ENCODE peak calls at places on chromosomes 16 and 17, in four cellular contexts. One of them, this sample, is unnamed.
A peak's percentile ranks its signal among the peaks of the same experiment; 100 is the strongest.

GRCh38 chr16:68466174-68466573 is 17.9 kb upstream of the SMPD3 start:
- DNase-seq in HepG2: no peak
- DNase-seq in K562: no peak
- DNase-seq in HCT116: no peak
- DNase-seq in this sample: no peak

GRCh38 chr16:84933774-84934571 is 77.4 kb downstream of the ZDHHC7 start:
- DNase-seq in HCT116: no peak
- DNase-seq in K562: no peak
- DNase-seq in HepG2: peak; percentile 55
- DNase-seq in this sample: peak; percentile 48

GRCh38 chr16:3578610-3579551 is 1.7 kb upstream of the NLRC3 start:
- DNase-seq in HCT116: no peak
- DNase-seq in K562: peak; percentile 51
- DNase-seq in HepG2: no peak
- DNase-seq in this sample: no peak

GRCh38 chr16:88633684-88634140 is 4.7 kb upstream of the IL17C start:
- DNase-seq in K562: peak; percentile 74
- DNase-seq in HepG2: peak; percentile 63
- DNase-seq in HCT116: no peak
- DNase-seq in this sample: peak; percentile 60

GRCh38 chr17:45225964-45226530 is 4.4 kb downstream of the FMNL1 start:
- DNase-seq in HCT116: no peak
- DNase-seq in HepG2: no peak
- DNase-seq in K562: peak; percentile 91
- DNase-seq in this sample: no peak

GRCh38 chr16:70151941-70152509 is 21.6 kb upstream of the CLEC18C start:
- DNase-seq in HCT116: no peak
- DNase-seq in HepG2: no peak
- DNase-seq in K562: peak; percentile 4
- DNase-seq in this sample: no peak

GRCh38 chr17:56110463-56111138 is 42.7 kb upstream of the ANKFN1 start:
- DNase-seq in HepG2: no peak
- DNase-seq in HCT116: no peak
- DNase-seq in K562: no peak
- DNase-seq in this sample: no peak

GRCh38 chr16:86993426-86994110 is 323.6 kb downstream of the C16orf95 start:
- DNase-seq in HCT116: no peak
- DNase-seq in K562: no peak
- DNase-seq in HepG2: no peak
- DNase-seq in this sample: no peak

GRCh38 chr17:81456798-81457197 is 55.8 kb downstream of the ACTG1 start:
- DNase-seq in HepG2: peak; percentile 35
- DNase-seq in K562: no peak
- DNase-seq in HCT116: no peak
- DNase-seq in this sample: no peak

GRCh38 chr16:75035410-75035968 is 36.7 kb downstream of the ZNRF1 start:
- DNase-seq in HCT116: no peak
- DNase-seq in HepG2: no peak
- DNase-seq in K562: no peak
- DNase-seq in this sample: no peak

GRCh38 chr17:75872434-75873351 is 5.7 kb downstream of the TRIM47 start:
- DNase-seq in K562: peak; percentile 50
- DNase-seq in HCT116: no peak
- DNase-seq in HepG2: peak; percentile 99
- DNase-seq in this sample: peak; percentile 52

GRCh38 chr16:66408181-66409048 is 18.7 kb upstream of the BEAN1 start:
- DNase-seq in K562: no peak
- DNase-seq in HCT116: peak; percentile 60
- DNase-seq in HepG2: peak; percentile 93
- DNase-seq in this sample: peak; percentile 49

GRCh38 chr17:177762-178161 is 3.7 kb downstream of the DOC2B start:
- DNase-seq in HCT116: no peak
- DNase-seq in HepG2: no peak
- DNase-seq in K562: no peak
- DNase-seq in this sample: no peak

GRCh38 chr16:89357055-89357454 is 133.3 kb downstream of the ANKRD11 start:
- DNase-seq in HepG2: peak; percentile 40
- DNase-seq in HCT116: no peak
- DNase-seq in K562: peak; percentile 55
- DNase-seq in this sample: no peak

GRCh38 chr16:10668322-10669045 is 26.2 kb downstream of the TEKT5 start:
- DNase-seq in K562: peak; percentile 45
- DNase-seq in HCT116: no peak
- DNase-seq in HepG2: peak; percentile 64
- DNase-seq in this sample: peak; percentile 69

GRCh38 chr16:10280262-10281170 is 98.3 kb upstream of the GRIN2A start:
- DNase-seq in HepG2: no peak
- DNase-seq in HCT116: no peak
- DNase-seq in K562: no peak
- DNase-seq in this sample: peak; percentile 52

GRCh38 chr16:12800751-12801308 is 2.9 kb downstream of the CPPED1 start:
- DNase-seq in HepG2: no peak
- DNase-seq in K562: no peak
- DNase-seq in HCT116: no peak
- DNase-seq in this sample: no peak

GRCh38 chr17:9811086-9811485 is 10.8 kb downstream of the GSG1L2 start:
- DNase-seq in K562: no peak
- DNase-seq in HepG2: no peak
- DNase-seq in HCT116: no peak
- DNase-seq in this sample: no peak

GRCh38 chr17:17176341-17176740 is 29.8 kb downstream of the PLD6 start:
- DNase-seq in HCT116: no peak
- DNase-seq in HepG2: no peak
- DNase-seq in K562: no peak
- DNase-seq in this sample: no peak

GRCh38 chr17:78933025-78933958 is 8.1 kb upstream of the TIMP2 start:
- DNase-seq in K562: no peak
- DNase-seq in HCT116: peak; percentile 80
- DNase-seq in HepG2: peak; percentile 93
- DNase-seq in this sample: peak; percentile 68

GRCh38 chr16:57624806-57625500 is 3.5 kb upstream of the ADGRG1 start:
- DNase-seq in HCT116: no peak
- DNase-seq in K562: no peak
- DNase-seq in HepG2: no peak
- DNase-seq in this sample: no peak

GRCh38 chr17:19487009-19487600 is 46.5 kb upstream of the SLC47A1 start:
- DNase-seq in HepG2: no peak
- DNase-seq in K562: no peak
- DNase-seq in HCT116: no peak
- DNase-seq in this sample: no peak

GRCh38 chr16:4384497-4384896 is 12.8 kb downstream of the VASN start:
- DNase-seq in K562: no peak
- DNase-seq in HCT116: no peak
- DNase-seq in HepG2: no peak
- DNase-seq in this sample: peak; percentile 89

GRCh38 chr17:27671591-27671910 is 40.6 kb downstream of the LGALS9 start:
- DNase-seq in HepG2: no peak
- DNase-seq in HCT116: no peak
- DNase-seq in K562: no peak
- DNase-seq in this sample: no peak

GRCh38 chr17:4710693-4711634 is 532 bp downstream of the ARRB2 start:
- DNase-seq in HepG2: no peak
- DNase-seq in K562: no peak
- DNase-seq in HCT116: no peak
- DNase-seq in this sample: peak; percentile 72

GRCh38 chr17:65584604-65585521 is 23.4 kb upstream of the AXIN2 start:
- DNase-seq in K562: no peak
- DNase-seq in HCT116: no peak
- DNase-seq in HepG2: peak; percentile 88
- DNase-seq in this sample: no peak

GRCh38 chr16:21169249-21169981 is 10.9 kb downstream of the LDAF1 start:
- DNase-seq in HepG2: no peak
- DNase-seq in K562: peak; percentile 44
- DNase-seq in HCT116: no peak
- DNase-seq in this sample: no peak

GRCh38 chr16:31354394-31355291 is at the start of gene ITGAX:
- DNase-seq in HepG2: no peak
- DNase-seq in K562: peak; percentile 79
- DNase-seq in HCT116: no peak
- DNase-seq in this sample: peak; percentile 17

GRCh38 chr17:50559674-50560184 is 786 bp upstream of the CACNA1G start:
- DNase-seq in HCT116: peak; percentile 64
- DNase-seq in HepG2: no peak
- DNase-seq in K562: peak; percentile 77
- DNase-seq in this sample: peak; percentile 82
- TF ChIP-seq YY1 in HCT116: no peak
- TF ChIP-seq YY1 in HepG2: no peak
- TF ChIP-seq YY1 in K562: no peak
- TF ChIP-seq YY1 in this sample: no peak

DNA sequence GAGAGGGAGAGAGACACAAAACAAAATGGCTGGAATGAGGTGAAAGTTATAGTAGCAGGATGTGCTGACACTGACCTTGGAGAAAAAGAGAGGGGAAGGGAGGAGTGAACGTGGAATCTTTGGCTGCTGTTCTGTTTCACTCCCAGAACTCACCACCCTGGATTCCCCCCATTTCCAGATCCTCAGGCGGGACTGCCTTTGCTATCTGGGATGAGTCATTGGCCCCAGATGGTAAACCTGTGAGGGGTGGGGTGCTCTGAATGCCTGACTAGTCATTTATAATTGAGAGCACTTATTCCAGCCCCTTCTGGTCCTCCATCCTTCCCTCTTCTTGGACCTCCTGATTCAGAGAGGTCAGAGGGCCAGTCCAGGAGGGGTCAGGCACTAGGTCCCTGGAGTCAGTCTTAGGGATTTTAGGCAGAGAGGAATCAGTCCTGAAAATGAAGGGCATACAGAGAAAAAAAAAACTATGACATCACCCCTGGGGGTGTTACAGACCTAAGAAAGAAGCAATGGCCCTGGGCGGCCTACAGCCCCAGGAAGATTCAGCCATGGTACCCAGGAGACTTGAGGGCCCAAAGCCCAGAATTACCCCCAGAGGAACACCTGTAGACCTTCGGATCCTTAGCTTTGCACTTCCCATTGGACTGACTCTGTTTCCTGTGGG is 2.2 kb upstream of the ZG16 start:
- DNase-seq in K562: peak; percentile 50
- DNase-seq in HCT116: no peak
- DNase-seq in HepG2: no peak
- DNase-seq in this sample: no peak
- TF ChIP-seq ELF1 in K562: no peak
- TF ChIP-seq ELF1 in HCT116: no peak
- TF ChIP-seq ELF1 in HepG2: no peak
- TF ChIP-seq ELF1 in this sample: no peak

DNA sequence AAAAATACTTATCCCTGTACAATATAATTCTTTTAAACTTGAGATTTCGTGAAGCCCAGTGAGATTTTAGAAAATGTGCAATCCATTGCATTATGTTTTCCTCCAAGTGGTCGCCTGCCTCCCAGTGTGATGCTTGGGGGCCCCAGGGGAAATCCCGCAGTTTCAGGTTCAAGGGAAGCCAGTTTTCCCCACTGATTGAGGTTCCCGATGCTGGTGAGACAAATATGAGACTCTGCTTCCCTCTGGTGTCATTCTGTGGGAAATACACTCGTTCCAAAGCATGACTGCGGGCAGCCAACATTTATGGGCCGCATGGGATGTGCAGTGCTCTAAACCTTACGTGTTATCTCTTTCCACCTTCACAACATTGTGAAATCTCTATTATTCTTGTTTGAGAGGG is 200.8 kb downstream of the PRKCB start:
- DNase-seq in HCT116: peak; percentile 29
- DNase-seq in K562: peak; percentile 57
- DNase-seq in HepG2: peak; percentile 46
- DNase-seq in this sample: peak; percentile 79
- TF ChIP-seq ZBTB33 in HCT116: no peak
- TF ChIP-seq ZBTB33 in K562: no peak
- TF ChIP-seq ZBTB33 in HepG2: no peak
- TF ChIP-seq ZBTB33 in this sample: no peak

GRCh38 chr17:13306310-13306962 is 288.6 kb upstream of the ELAC2 start:
- DNase-seq in HCT116: peak; percentile 81
- DNase-seq in HepG2: peak; percentile 69
- DNase-seq in K562: peak; percentile 51
- DNase-seq in this sample: peak; percentile 60
- TF ChIP-seq YY1 in HCT116: no peak
- TF ChIP-seq YY1 in HepG2: no peak
- TF ChIP-seq YY1 in K562: no peak
- TF ChIP-seq YY1 in this sample: peak; percentile 24

DNA sequence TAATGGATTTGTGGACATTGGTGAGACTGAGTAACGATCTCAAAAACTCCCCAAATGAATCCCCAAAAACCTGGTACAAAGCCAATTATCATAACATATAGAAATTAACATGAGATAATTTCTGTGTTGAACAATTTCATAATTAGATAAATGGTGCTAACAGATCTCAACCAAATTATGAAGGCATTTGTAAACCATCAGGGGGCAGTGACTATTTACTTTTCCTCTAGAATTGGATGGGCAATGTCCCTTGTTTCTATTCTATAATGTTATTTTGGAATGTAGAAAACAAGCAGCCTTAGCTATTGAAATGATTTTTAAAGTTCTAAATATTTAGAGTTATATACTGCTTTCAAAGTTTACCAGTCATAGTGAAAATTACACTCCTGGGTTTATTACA is 57.8 kb downstream of the MYH10 start:
- DNase-seq in HepG2: no peak
- DNase-seq in K562: no peak
- DNase-seq in HCT116: no peak
- DNase-seq in this sample: no peak
- TF ChIP-seq ELF1 in HepG2: no peak
- TF ChIP-seq ELF1 in K562: no peak
- TF ChIP-seq ELF1 in HCT116: no peak
- TF ChIP-seq ELF1 in this sample: no peak

DNA sequence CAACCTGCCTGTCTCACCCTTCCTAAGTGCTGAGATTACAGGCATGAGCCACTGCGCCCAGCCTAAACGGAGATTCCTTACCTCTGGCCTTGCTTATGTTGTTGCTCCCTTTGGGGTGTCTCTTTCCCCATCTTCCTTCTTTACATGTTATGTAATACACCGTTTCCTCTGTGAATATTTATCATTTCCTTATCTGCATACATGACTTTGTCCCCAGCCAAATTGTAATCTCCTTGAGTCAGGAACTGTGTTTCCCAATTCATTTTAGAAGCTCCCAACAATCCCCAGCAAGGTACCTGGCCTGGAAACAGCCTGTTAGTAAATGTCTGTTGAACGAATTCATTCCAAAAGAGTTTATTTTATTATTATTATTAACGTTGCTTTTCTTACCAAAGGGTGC is 15.6 kb downstream of the COPZ2 start:
- DNase-seq in HCT116: no peak
- DNase-seq in K562: no peak
- DNase-seq in HepG2: no peak
- DNase-seq in this sample: no peak
- TF ChIP-seq ZBTB33 in HCT116: no peak
- TF ChIP-seq ZBTB33 in K562: no peak
- TF ChIP-seq ZBTB33 in HepG2: no peak
- TF ChIP-seq ZBTB33 in this sample: no peak